ENCODE peak calls at places on chromosomes 12 and 14, in seven cellular contexts. One of them, this sample, is unnamed.

GRCh38 chr12:66453111-66453510 is 150.8 kb downstream of the HELB start:
- DNase-seq in cardiac muscle cell: no peak
- DNase-seq in ascending aorta: no peak
- DNase-seq in esophagus muscularis mucosa: no peak
- DNase-seq in WERI-Rb-1: no peak
- DNase-seq in foreskin fibroblast: no peak
- DNase-seq in HFF-Myc: no peak
- DNase-seq in this sample: no peak

GRCh38 chr14:74616996-74617700 is 5.1 kb upstream of the LTBP2 start:
- DNase-seq in cardiac muscle cell: peak; percentile 82
- DNase-seq in ascending aorta: no peak
- DNase-seq in esophagus muscularis mucosa: no peak
- DNase-seq in WERI-Rb-1: no peak
- DNase-seq in foreskin fibroblast: no peak
- DNase-seq in HFF-Myc: no peak
- DNase-seq in this sample: no peak

GRCh38 chr14:38481939-38482678 is 226.2 kb upstream of the CLEC14A start:
- DNase-seq in cardiac muscle cell: peak; percentile 47
- DNase-seq in ascending aorta: no peak
- DNase-seq in esophagus muscularis mucosa: no peak
- DNase-seq in WERI-Rb-1: no peak
- DNase-seq in foreskin fibroblast: peak; percentile 42
- DNase-seq in HFF-Myc: peak; percentile 19
- DNase-seq in this sample: peak; percentile 8

GRCh38 chr12:46933947-46934346 is 108.2 kb upstream of the SLC38A4 start:
- DNase-seq in cardiac muscle cell: peak; percentile 77
- DNase-seq in ascending aorta: no peak
- DNase-seq in esophagus muscularis mucosa: no peak
- DNase-seq in WERI-Rb-1: no peak
- DNase-seq in foreskin fibroblast: peak; percentile 39
- DNase-seq in HFF-Myc: peak; percentile 66
- DNase-seq in this sample: peak; percentile 41

GRCh38 chr12:104108755-104109445 is 29.1 kb downstream of the NFYB start:
- DNase-seq in cardiac muscle cell: peak; percentile 82
- DNase-seq in ascending aorta: peak; percentile 29
- DNase-seq in esophagus muscularis mucosa: peak; percentile 96
- DNase-seq in WERI-Rb-1: peak; percentile 85
- DNase-seq in foreskin fibroblast: peak; percentile 69
- DNase-seq in HFF-Myc: peak; percentile 75
- DNase-seq in this sample: peak; percentile 60

GRCh38 chr14:71672596-71672995 is 259.6 kb upstream of the RGS6 start:
- DNase-seq in cardiac muscle cell: no peak
- DNase-seq in ascending aorta: no peak
- DNase-seq in esophagus muscularis mucosa: no peak
- DNase-seq in WERI-Rb-1: no peak
- DNase-seq in foreskin fibroblast: no peak
- DNase-seq in HFF-Myc: no peak
- DNase-seq in this sample: no peak

GRCh38 chr12:75161495-75161894 is 48.1 kb downstream of the KCNC2 start:
- DNase-seq in cardiac muscle cell: no peak
- DNase-seq in ascending aorta: no peak
- DNase-seq in esophagus muscularis mucosa: no peak
- DNase-seq in WERI-Rb-1: no peak
- DNase-seq in foreskin fibroblast: no peak
- DNase-seq in HFF-Myc: no peak
- DNase-seq in this sample: no peak

GRCh38 chr12:29521951-29522350 is 24.5 kb upstream of the OVCH1 start:
- DNase-seq in cardiac muscle cell: peak; percentile 69
- DNase-seq in ascending aorta: no peak
- DNase-seq in esophagus muscularis mucosa: no peak
- DNase-seq in WERI-Rb-1: no peak
- DNase-seq in foreskin fibroblast: peak; percentile 28
- DNase-seq in HFF-Myc: no peak
- DNase-seq in this sample: no peak

GRCh38 chr14:90444077-90444696 is 47.4 kb downstream of the CALM1 start:
- DNase-seq in cardiac muscle cell: peak; percentile 14
- DNase-seq in ascending aorta: no peak
- DNase-seq in esophagus muscularis mucosa: no peak
- DNase-seq in WERI-Rb-1: no peak
- DNase-seq in foreskin fibroblast: peak; percentile 4
- DNase-seq in HFF-Myc: no peak
- DNase-seq in this sample: no peak

GRCh38 chr14:79605863-79606262 is 605.4 kb downstream of the DIO2 start:
- DNase-seq in cardiac muscle cell: no peak
- DNase-seq in ascending aorta: no peak
- DNase-seq in esophagus muscularis mucosa: no peak
- DNase-seq in WERI-Rb-1: no peak
- DNase-seq in foreskin fibroblast: no peak
- DNase-seq in HFF-Myc: no peak
- DNase-seq in this sample: no peak

GRCh38 chr12:71057330-71057729 is 100.5 kb downstream of the TSPAN8 start:
- DNase-seq in cardiac muscle cell: peak; percentile 39
- DNase-seq in ascending aorta: no peak
- DNase-seq in esophagus muscularis mucosa: no peak
- DNase-seq in WERI-Rb-1: no peak
- DNase-seq in foreskin fibroblast: no peak
- DNase-seq in HFF-Myc: no peak
- DNase-seq in this sample: no peak

GRCh38 chr14:26841920-26842741 is 244.3 kb upstream of the NOVA1 start:
- DNase-seq in cardiac muscle cell: peak; percentile 98
- DNase-seq in ascending aorta: no peak
- DNase-seq in esophagus muscularis mucosa: no peak
- DNase-seq in WERI-Rb-1: no peak
- DNase-seq in foreskin fibroblast: peak; percentile 96
- DNase-seq in HFF-Myc: peak; percentile 99
- DNase-seq in this sample: peak; percentile 41

GRCh38 chr12:92063641-92064040 is 82.0 kb downstream of the BTG1 start:
- DNase-seq in cardiac muscle cell: no peak
- DNase-seq in ascending aorta: no peak
- DNase-seq in esophagus muscularis mucosa: no peak
- DNase-seq in WERI-Rb-1: no peak
- DNase-seq in foreskin fibroblast: peak; percentile 47
- DNase-seq in HFF-Myc: no peak
- DNase-seq in this sample: no peak

GRCh38 chr12:132243596-132244289 is 85.6 kb downstream of the GALNT9 start:
- DNase-seq in cardiac muscle cell: no peak
- DNase-seq in ascending aorta: no peak
- DNase-seq in esophagus muscularis mucosa: no peak
- DNase-seq in WERI-Rb-1: no peak
- DNase-seq in foreskin fibroblast: no peak
- DNase-seq in HFF-Myc: no peak
- DNase-seq in this sample: no peak

GRCh38 chr12:47273191-47273626 is 193.4 kb upstream of the AMIGO2 start:
- DNase-seq in cardiac muscle cell: no peak
- DNase-seq in ascending aorta: no peak
- DNase-seq in esophagus muscularis mucosa: peak; percentile 29
- DNase-seq in WERI-Rb-1: no peak
- DNase-seq in foreskin fibroblast: no peak
- DNase-seq in HFF-Myc: no peak
- DNase-seq in this sample: no peak

GRCh38 chr12:114812858-114813761 is 129.1 kb upstream of the TBX3 start:
- DNase-seq in cardiac muscle cell: peak; percentile 56
- DNase-seq in ascending aorta: no peak
- DNase-seq in esophagus muscularis mucosa: no peak
- DNase-seq in WERI-Rb-1: no peak
- DNase-seq in foreskin fibroblast: no peak
- DNase-seq in HFF-Myc: no peak
- DNase-seq in this sample: no peak

GRCh38 chr12:48007206-48007605 is 2.9 kb upstream of the COL2A1 start:
- DNase-seq in cardiac muscle cell: no peak
- DNase-seq in ascending aorta: no peak
- DNase-seq in esophagus muscularis mucosa: no peak
- DNase-seq in WERI-Rb-1: no peak
- DNase-seq in foreskin fibroblast: no peak
- DNase-seq in HFF-Myc: no peak
- DNase-seq in this sample: no peak

GRCh38 chr14:29953501-29953900 is 25.9 kb upstream of the PRKD1 start:
- DNase-seq in cardiac muscle cell: no peak
- DNase-seq in ascending aorta: no peak
- DNase-seq in esophagus muscularis mucosa: no peak
- DNase-seq in WERI-Rb-1: no peak
- DNase-seq in foreskin fibroblast: no peak
- DNase-seq in HFF-Myc: no peak
- DNase-seq in this sample: no peak

GRCh38 chr12:67667276-67668073 is 18.9 kb downstream of the DYRK2 start:
- DNase-seq in cardiac muscle cell: peak; percentile 80
- DNase-seq in ascending aorta: no peak
- DNase-seq in esophagus muscularis mucosa: no peak
- DNase-seq in WERI-Rb-1: no peak
- DNase-seq in foreskin fibroblast: peak; percentile 28
- DNase-seq in HFF-Myc: no peak
- DNase-seq in this sample: no peak

GRCh38 chr12:42234970-42235369 is 3.1 kb downstream of the YAF2 start:
- DNase-seq in cardiac muscle cell: no peak
- DNase-seq in ascending aorta: no peak
- DNase-seq in esophagus muscularis mucosa: no peak
- DNase-seq in WERI-Rb-1: no peak
- DNase-seq in foreskin fibroblast: peak; percentile 38
- DNase-seq in HFF-Myc: no peak
- DNase-seq in this sample: no peak

GRCh38 chr14:43900173-43900655 is 606.9 kb downstream of the FSCB start:
- DNase-seq in cardiac muscle cell: no peak
- DNase-seq in ascending aorta: no peak
- DNase-seq in esophagus muscularis mucosa: no peak
- DNase-seq in WERI-Rb-1: no peak
- DNase-seq in foreskin fibroblast: no peak
- DNase-seq in HFF-Myc: no peak
- DNase-seq in this sample: no peak

GRCh38 chr12:20946732-20947131 is 136.2 kb downstream of the SLCO1B3 start:
- DNase-seq in cardiac muscle cell: peak; percentile 0
- DNase-seq in ascending aorta: no peak
- DNase-seq in esophagus muscularis mucosa: no peak
- DNase-seq in WERI-Rb-1: peak; percentile 29
- DNase-seq in foreskin fibroblast: no peak
- DNase-seq in HFF-Myc: no peak
- DNase-seq in this sample: no peak

GRCh38 chr12:79409562-79409961 is 281.2 kb downstream of the PAWR start:
- DNase-seq in cardiac muscle cell: peak; percentile 95
- DNase-seq in ascending aorta: no peak
- DNase-seq in esophagus muscularis mucosa: no peak
- DNase-seq in WERI-Rb-1: no peak
- DNase-seq in foreskin fibroblast: peak; percentile 61
- DNase-seq in HFF-Myc: peak; percentile 52
- DNase-seq in this sample: no peak

DNA sequence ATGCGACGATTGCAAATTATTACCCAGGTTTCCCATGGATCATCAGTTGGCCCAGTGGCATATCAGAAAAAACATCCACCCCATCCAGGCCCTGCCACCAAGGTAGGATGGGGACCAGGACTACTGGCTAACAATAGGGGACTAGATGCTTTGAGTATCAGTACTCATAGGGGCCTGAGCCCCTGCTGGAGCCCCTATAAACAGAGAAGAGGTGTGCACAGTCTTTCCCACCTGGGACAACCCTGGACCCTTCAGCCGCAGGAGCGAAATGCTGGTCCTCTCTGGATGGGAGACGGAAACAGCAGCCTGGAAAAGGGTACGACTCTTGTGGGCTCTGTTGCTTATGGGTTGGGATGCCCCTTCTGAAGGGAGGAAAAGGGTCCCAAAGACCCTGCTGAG is 5.7 kb downstream of the DHH start:
- DNase-seq in cardiac muscle cell: no peak
- DNase-seq in ascending aorta: no peak
- DNase-seq in esophagus muscularis mucosa: no peak
- DNase-seq in WERI-Rb-1: no peak
- DNase-seq in foreskin fibroblast: no peak
- DNase-seq in HFF-Myc: no peak
- DNase-seq in this sample: no peak
- H3K4me3 ChIP-seq in cardiac muscle cell: no peak overlapping the region
- H3K4me3 ChIP-seq in ascending aorta: no peak overlapping the region
- H3K4me3 ChIP-seq in esophagus muscularis mucosa: no peak overlapping the region
- H3K4me3 ChIP-seq in WERI-Rb-1: no peak overlapping the region
- H3K4me3 ChIP-seq in foreskin fibroblast: no peak overlapping the region
- H3K4me3 ChIP-seq in HFF-Myc: no peak overlapping the region
- H3K4me3 ChIP-seq in this sample: no peak overlapping the region

GRCh38 chr14:105530446-105531087 is 4.2 kb downstream of the TMEM121 start:
- DNase-seq in cardiac muscle cell: no peak
- DNase-seq in ascending aorta: no peak
- DNase-seq in esophagus muscularis mucosa: no peak
- DNase-seq in WERI-Rb-1: no peak
- DNase-seq in foreskin fibroblast: no peak
- DNase-seq in HFF-Myc: no peak
- DNase-seq in this sample: no peak
- TF ChIP-seq CTCF in cardiac muscle cell: no peak
- TF ChIP-seq CTCF in ascending aorta: no peak
- TF ChIP-seq CTCF in esophagus muscularis mucosa: no peak
- TF ChIP-seq CTCF in WERI-Rb-1: no peak
- TF ChIP-seq CTCF in foreskin fibroblast: no peak
- TF ChIP-seq CTCF in HFF-Myc: no peak
- TF ChIP-seq CTCF in this sample: no peak

GRCh38 chr12:126385785-126386184 is 1320.5 kb downstream of the AACS start:
- DNase-seq in cardiac muscle cell: peak; percentile 61
- DNase-seq in ascending aorta: no peak
- DNase-seq in esophagus muscularis mucosa: no peak
- DNase-seq in WERI-Rb-1: no peak
- DNase-seq in foreskin fibroblast: peak; percentile 20
- DNase-seq in HFF-Myc: no peak
- DNase-seq in this sample: peak; percentile 66

GRCh38 chr12:126390969-126391566 is 1325.8 kb downstream of the AACS start:
- DNase-seq in cardiac muscle cell: peak; percentile 24
- DNase-seq in ascending aorta: no peak
- DNase-seq in esophagus muscularis mucosa: no peak
- DNase-seq in WERI-Rb-1: no peak
- DNase-seq in foreskin fibroblast: no peak
- DNase-seq in HFF-Myc: no peak
- DNase-seq in this sample: no peak

GRCh38 chr12:126384029-126384564 is 1318.9 kb downstream of the AACS start:
- DNase-seq in cardiac muscle cell: no peak
- DNase-seq in ascending aorta: no peak
- DNase-seq in esophagus muscularis mucosa: no peak
- DNase-seq in WERI-Rb-1: no peak
- DNase-seq in foreskin fibroblast: no peak
- DNase-seq in HFF-Myc: no peak
- DNase-seq in this sample: no peak

GRCh38 chr12:126389215-126389841 is 1324.1 kb downstream of the AACS start:
- DNase-seq in cardiac muscle cell: peak; percentile 75
- DNase-seq in ascending aorta: no peak
- DNase-seq in esophagus muscularis mucosa: no peak
- DNase-seq in WERI-Rb-1: no peak
- DNase-seq in foreskin fibroblast: peak; percentile 18
- DNase-seq in HFF-Myc: peak; percentile 78
- DNase-seq in this sample: peak; percentile 95

GRCh38 chr12:126389961-126390360 is 1324.7 kb downstream of the AACS start:
- DNase-seq in cardiac muscle cell: peak; percentile 25
- DNase-seq in ascending aorta: no peak
- DNase-seq in esophagus muscularis mucosa: no peak
- DNase-seq in WERI-Rb-1: no peak
- DNase-seq in foreskin fibroblast: no peak
- DNase-seq in HFF-Myc: no peak
- DNase-seq in this sample: no peak
- H3K4me3 ChIP-seq in cardiac muscle cell: no peak overlapping the region
- H3K4me3 ChIP-seq in ascending aorta: no peak overlapping the region
- H3K4me3 ChIP-seq in esophagus muscularis mucosa: no peak overlapping the region
- H3K4me3 ChIP-seq in WERI-Rb-1: no peak overlapping the region
- H3K4me3 ChIP-seq in foreskin fibroblast: no peak overlapping the region
- H3K4me3 ChIP-seq in HFF-Myc: no peak overlapping the region
- H3K4me3 ChIP-seq in this sample: no peak overlapping the region

DNA sequence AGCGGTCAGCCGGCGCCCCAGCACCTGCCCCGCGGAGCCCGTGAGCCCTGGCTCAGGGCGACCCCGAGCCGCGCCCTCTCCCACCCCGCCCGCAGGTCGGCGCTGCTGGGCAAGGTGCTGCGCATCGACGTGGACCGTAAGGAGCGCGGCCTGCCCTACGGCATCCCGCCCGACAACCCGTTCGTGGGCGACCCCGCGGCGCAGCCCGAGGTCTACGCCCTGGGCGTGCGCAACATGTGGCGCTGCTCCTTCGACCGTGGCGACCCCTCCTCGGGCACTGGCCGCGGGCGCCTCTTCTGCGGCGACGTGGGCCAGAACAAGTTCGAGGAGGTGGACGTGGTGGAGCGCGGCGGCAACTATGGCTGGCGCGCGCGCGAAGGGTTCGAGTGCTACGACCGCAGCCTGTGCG is 14.4 kb downstream of the HHIPL1 start:
- DNase-seq in cardiac muscle cell: no peak
- DNase-seq in ascending aorta: no peak
- DNase-seq in esophagus muscularis mucosa: no peak
- DNase-seq in WERI-Rb-1: no peak
- DNase-seq in foreskin fibroblast: no peak
- DNase-seq in HFF-Myc: no peak
- DNase-seq in this sample: no peak
- TF ChIP-seq CTCF in cardiac muscle cell: no peak
- TF ChIP-seq CTCF in ascending aorta: no peak
- TF ChIP-seq CTCF in esophagus muscularis mucosa: no peak
- TF ChIP-seq CTCF in WERI-Rb-1: no peak
- TF ChIP-seq CTCF in foreskin fibroblast: no peak
- TF ChIP-seq CTCF in HFF-Myc: peak; percentile 3
- TF ChIP-seq CTCF in this sample: no peak